ENCODE peak calls at places on chromosome 5, in five cellular contexts. B is activated T-cell treated with anti-CD3 and anti-CD28 coated beads, Interleukin-2, amount 50 U/mL, for 24 hours; T is endothelial cell; H is heart left ventricle; N is hypothalamus. J is an unnamed sample.

GRCh38 chr5:56496581-56497063 is 263.5 kb upstream of the ANKRD55 start:
- DNase-seq in B (no peak), T (no peak), H (no peak), N (no peak), J (no peak)

GRCh38 chr5:55176176-55176818 is 3.3 kb upstream of the CDC20B start:
- DNase-seq in B (peak), T (peak), H (peak), N (no peak), J (peak)

GRCh38 chr5:77957931-77958476 is 181.9 kb upstream of the TBCA start:
- DNase-seq in B (no peak), T (peak), H (no peak), N (no peak), J (peak)

GRCh38 chr5:169197343-169197742 is 103.6 kb downstream of the SLIT3 start:
- DNase-seq in B (no peak), T (no peak), H (peak), N (no peak), J (no peak)

GRCh38 chr5:1474183-1474839 is 29.1 kb upstream of the SLC6A3 start:
- DNase-seq in B (peak), T (no peak), H (no peak), N (no peak), J (peak)

GRCh38 chr5:13814293-13814692 is 130.2 kb downstream of the DNAH5 start:
- DNase-seq in B (no peak), T (no peak), H (no peak), N (no peak), J (no peak)

GRCh38 chr5:148729182-148729581 is 74.9 kb upstream of the HTR4 start:
- DNase-seq in B (no peak), T (no peak), H (no peak), N (no peak), J (no peak)

GRCh38 chr5:142883025-142883424 is 112.8 kb downstream of the ARHGAP26 start:
- DNase-seq in B (no peak), T (no peak), H (peak), N (no peak), J (no peak)

GRCh38 chr5:59348189-59348588 is 545.3 kb downstream of the PDE4D start:
- DNase-seq in B (no peak), T (no peak), H (no peak), N (no peak), J (no peak)